ENCODE peak calls at places on chromosomes 6 and 20, in eight cellular contexts. G is choroid plexus epithelial cell, S is ACHN, T is left ventricle myocardium inferior, D is GM04504, J is DMS153, L is GM12864, M is KG1. I is an unnamed sample.

GRCh38 chr6:136550045-136550329 is 235 bp downstream of the MAP7 start:
- DNase-seq in G (no peak), S (peak; percentile 24), T (peak; percentile 19), D (no peak), J (no peak), L (no peak), M (no peak), I (no peak)

GRCh38 chr20:25571240-25571639 is 14.1 kb downstream of the NINL start:
- DNase-seq in G (no peak), S (no peak), T (no peak), D (no peak), J (no peak), L (no peak), M (no peak), I (peak; percentile 37)

GRCh38 chr6:142400495-142400894 is 98.7 kb downstream of the ADGRG6 start:
- DNase-seq in G (peak; percentile 67), S (no peak), T (no peak), D (no peak), J (no peak), L (no peak), M (no peak), I (no peak)

GRCh38 chr6:125588268-125588667 is 161.2 kb upstream of the HEY2 start:
- DNase-seq in G (no peak), S (no peak), T (no peak), D (no peak), J (no peak), L (no peak), M (no peak), I (no peak)

GRCh38 chr6:80021131-80021530 is 16.7 kb downstream of the TTK start:
- DNase-seq in G (no peak), S (no peak), T (no peak), D (no peak), J (no peak), L (no peak), M (no peak), I (no peak)

GRCh38 chr20:11935754-11936551 is 18.3 kb downstream of the BTBD3 start:
- DNase-seq in G (no peak), S (no peak), T (no peak), D (no peak), J (peak; percentile 96), L (no peak), M (no peak), I (no peak)

GRCh38 chr6:157124855-157125254 is 198.5 kb downstream of the TMEM242 start:
- DNase-seq in G (no peak), S (no peak), T (no peak), D (no peak), J (no peak), L (no peak), M (no peak), I (no peak)

GRCh38 chr20:38170914-38171300 is 5.8 kb upstream of the TGM2 start:
- DNase-seq in G (no peak), S (no peak), T (peak; percentile 42), D (no peak), J (no peak), L (no peak), M (no peak), I (no peak)

GRCh38 chr20:37984018-37984785 is 49.1 kb downstream of the TTI1 start:
- DNase-seq in G (no peak), S (no peak), T (peak; percentile 26), D (no peak), J (no peak), L (no peak), M (no peak), I (peak; percentile 40)

GRCh38 chr6:144352310-144352709 is 67.2 kb downstream of the UTRN start:
- DNase-seq in G (peak; percentile 42), S (no peak), T (no peak), D (no peak), J (no peak), L (no peak), M (no peak), I (no peak)

GRCh38 chr6:14706378-14706929 is 539.4 kb upstream of the JARID2 start:
- DNase-seq in G (peak; percentile 98), S (no peak), T (peak; percentile 64), D (peak; percentile 92), J (no peak), L (no peak), M (no peak), I (no peak)

GRCh38 chr20:43988867-43989266 is 74.2 kb downstream of the TOX2 start:
- DNase-seq in G (peak; percentile 57), S (no peak), T (no peak), D (no peak), J (no peak), L (no peak), M (no peak), I (no peak)

GRCh38 chr6:136959471-136959891 is 37.4 kb downstream of the SLC35D3 start:
- DNase-seq in G (no peak), S (no peak), T (no peak), D (no peak), J (peak; percentile 96), L (no peak), M (no peak), I (peak; percentile 34)

GRCh38 chr6:131107166-131107565 is 28.1 kb upstream of the AKAP7 start:
- DNase-seq in G (peak; percentile 73), S (peak; percentile 34), T (no peak), D (no peak), J (no peak), L (no peak), M (no peak), I (no peak)

GRCh38 chr20:61572789-61573188 is 320.7 kb downstream of the CDH4 start:
- DNase-seq in G (no peak), S (no peak), T (no peak), D (no peak), J (no peak), L (no peak), M (no peak), I (no peak)

GRCh38 chr6:27096834-27097511 is 150.5 kb upstream of the PRSS16 start:
- DNase-seq in G (peak; percentile 78), S (no peak), T (no peak), D (peak; percentile 24), J (no peak), L (peak; percentile 18), M (peak; percentile 37), I (peak; percentile 39)

GRCh38 chr6:104305206-104305605 is 554.5 kb downstream of the HACE1 start:
- DNase-seq in G (no peak), S (no peak), T (no peak), D (no peak), J (no peak), L (no peak), M (no peak), I (no peak)

GRCh38 chr6:55101157-55101556 is 73.2 kb upstream of the HCRTR2 start:
- DNase-seq in G (no peak), S (no peak), T (no peak), D (no peak), J (no peak), L (no peak), M (no peak), I (no peak)

GRCh38 chr6:159494633-159495023 is 198.4 kb downstream of the SOD2 start:
- DNase-seq in G (no peak), S (no peak), T (no peak), D (no peak), J (no peak), L (no peak), M (no peak), I (no peak)

GRCh38 chr20:40249805-40250204 is 439.2 kb downstream of the MAFB start:
- DNase-seq in G (no peak), S (no peak), T (no peak), D (no peak), J (no peak), L (no peak), M (no peak), I (no peak)

GRCh38 chr6:109978174-109979032 is at the start of gene GPR6:
- DNase-seq in G (peak; percentile 52), S (peak; percentile 38), T (peak; percentile 51), D (peak; percentile 10), J (peak; percentile 56), L (no peak), M (peak; percentile 7), I (peak; percentile 59)

GRCh38 chr6:41371461-41371991 is 36.1 kb downstream of the NCR2 start:
- DNase-seq in G (peak; percentile 73), S (no peak), T (peak; percentile 39), D (no peak), J (no peak), L (no peak), M (no peak), I (peak; percentile 70)

GRCh38 chr20:32988008-32988407 is 16.2 kb downstream of the SUN5 start:
- DNase-seq in G (no peak), S (no peak), T (peak; percentile 48), D (no peak), J (no peak), L (no peak), M (no peak), I (no peak)

GRCh38 chr6:131258816-131259476 is 123.7 kb downstream of the AKAP7 start:
- DNase-seq in G (peak; percentile 42), S (peak; percentile 72), T (no peak), D (no peak), J (no peak), L (no peak), M (no peak), I (no peak)

GRCh38 chr6:93418448-93419303 is 683 bp downstream of the EPHA7 start:
- DNase-seq in G (peak; percentile 34), S (peak; percentile 48), T (peak; percentile 20), D (no peak), J (peak; percentile 70), L (no peak), M (no peak), I (no peak)

GRCh38 chr6:75892384-75892783 is 143.3 kb downstream of the MYO6 start:
- DNase-seq in G (no peak), S (no peak), T (no peak), D (no peak), J (no peak), L (no peak), M (no peak), I (no peak)

GRCh38 chr6:23003671-23004598 is 434.6 kb downstream of the HDGFL1 start:
- DNase-seq in G (peak; percentile 93), S (no peak), T (no peak), D (peak; percentile 76), J (no peak), L (no peak), M (no peak), I (no peak)

GRCh38 chr6:4774715-4775590 is 1.3 kb upstream of the CDYL start:
- DNase-seq in G (peak; percentile 18), S (peak; percentile 8), T (peak; percentile 22), D (no peak), J (no peak), L (no peak), M (no peak), I (no peak)

GRCh38 chr6:5044866-5045265 is 40.3 kb upstream of the PPP1R3G start:
- DNase-seq in G (no peak), S (no peak), T (no peak), D (no peak), J (no peak), L (no peak), M (no peak), I (no peak)

GRCh38 chr6:45928721-45929305 is 86.8 kb downstream of the CLIC5 start:
- DNase-seq in G (no peak), S (no peak), T (no peak), D (no peak), J (no peak), L (no peak), M (no peak), I (no peak)

I was measured in stomach.